ENCODE peak calls at places on chromosomes 12 and 14, in five cellular contexts. U is head of caudate nucleus, V is body of pancreas, T is H4, S is RWPE1. F is an unnamed sample.

GRCh38 chr12:116395381-116395780 is 117.9 kb upstream of the MED13L start:
- DNase-seq in V (no peak), S (no peak), U (no peak), T (no peak), F (no peak)

GRCh38 chr12:49578471-49579112 is 10.7 kb upstream of the MCRS1 start:
- DNase-seq in U (no peak), T (no peak), V (no peak), S (no peak), F (no peak)

GRCh38 chr12:122097641-122098364 is 19.2 kb downstream of the MLXIP start:
- DNase-seq in V (peak), T (no peak), U (no peak), S (no peak), F (peak)

GRCh38 chr12:83945871-83946270 is 966.7 kb downstream of the SLC6A15 start:
- DNase-seq in T (peak), S (peak), V (no peak), U (no peak), F (no peak)

GRCh38 chr12:100474617-100475016 is 951 bp downstream of the NR1H4 start:
- DNase-seq in T (no peak), U (no peak), V (no peak), S (no peak), F (no peak)

GRCh38 chr12:76250256-76250655 is 98.0 kb downstream of the BBS10 start:
- DNase-seq in S (no peak), U (no peak), V (no peak), T (no peak), F (no peak)

GRCh38 chr12:76083761-76084276 is 666 bp downstream of the NAP1L1 start:
- DNase-seq in T (peak), V (peak), S (peak), U (peak), F (peak)

GRCh38 chr14:99925471-99925870 is 132.3 kb downstream of the EML1 start:
- DNase-seq in T (no peak), U (no peak), S (no peak), V (no peak), F (no peak)

GRCh38 chr12:99746538-99746937 is 99.0 kb downstream of the GARIN6 start:
- DNase-seq in S (no peak), V (no peak), U (no peak), T (no peak), F (no peak)

GRCh38 chr12:18462437-18462836 is 201.1 kb downstream of the PIK3C2G start:
- DNase-seq in V (no peak), T (no peak), U (no peak), S (no peak), F (no peak)

GRCh38 chr12:69570545-69571399 is 14.5 kb upstream of the CCT2 start:
- DNase-seq in U (peak), V (peak), S (peak), T (peak), F (peak)

GRCh38 chr12:100295764-100296555 is 29.0 kb downstream of the SCYL2 start:
- DNase-seq in U (no peak), V (no peak), S (no peak), T (no peak), F (no peak)

GRCh38 chr14:104423224-104423681 is 156.3 kb upstream of the C14orf180 start:
- DNase-seq in V (no peak), T (no peak), U (no peak), S (no peak), F (no peak)

GRCh38 chr14:60654303-60654925 is 5.1 kb upstream of the SIX1 start:
- DNase-seq in T (no peak), U (no peak), S (no peak), V (no peak), F (no peak)

GRCh38 chr12:10097521-10097920 is 1.3 kb downstream of the CLEC1A start:
- DNase-seq in V (no peak), S (no peak), T (peak), U (no peak), F (no peak)

GRCh38 chr12:1695836-1696670 is 5.2 kb downstream of the ADIPOR2 start:
- DNase-seq in T (no peak), V (no peak), S (no peak), U (no peak), F (no peak)

GRCh38 chr12:101823891-101824290 is 6.9 kb downstream of the GNPTAB start:
- DNase-seq in U (peak), S (peak), T (peak), V (peak), F (peak)

GRCh38 chr12:56678852-56679251 is 9.2 kb downstream of the PTGES3 start:
- DNase-seq in S (no peak), T (no peak), U (no peak), V (no peak), F (no peak)

GRCh38 chr12:88572785-88573565 is 7.3 kb downstream of the KITLG start:
- DNase-seq in T (peak), U (no peak), V (no peak), S (no peak), F (no peak)

GRCh38 chr12:8912910-8913309 is 1.4 kb upstream of the PHC1 start:
- DNase-seq in T (peak), U (no peak), V (peak), S (peak), F (peak)

GRCh38 chr14:67964391-67964812 is 144.8 kb downstream of the RAD51B start:
- DNase-seq in U (no peak), S (peak), V (no peak), T (peak), F (peak)

GRCh38 chr14:51462706-51463105 is 189.0 kb upstream of the FRMD6 start:
- DNase-seq in S (no peak), T (no peak), U (no peak), V (no peak), F (no peak)

GRCh38 chr12:120534703-120535655 is 823 bp downstream of the RNF10 start:
- DNase-seq in U (no peak), V (peak), T (peak), S (peak), F (peak)

GRCh38 chr12:13581031-13581430 is 384.5 kb downstream of the EMP1 start:
- DNase-seq in V (no peak), S (no peak), T (no peak), U (no peak), F (no peak)

GRCh38 chr14:99554757-99555531 is 49.1 kb downstream of the CCDC85C start:
- DNase-seq in S (no peak), U (no peak), T (no peak), V (peak), F (no peak)

GRCh38 chr12:112314981-112315380 is 67.2 kb downstream of the HECTD4 start:
- DNase-seq in U (no peak), V (peak), S (no peak), T (no peak), F (no peak)

GRCh38 chr12:92419201-92419600 is 273.6 kb upstream of the BTG1 start:
- DNase-seq in S (no peak), U (no peak), V (peak), T (no peak), F (peak)

GRCh38 chr14:91244501-91244901 is at the start of gene GPR68:
- DNase-seq in S (no peak), U (no peak), T (peak), V (peak), F (no peak)

GRCh38 chr12:52356762-52357580 is 10.3 kb downstream of the KRT85 start:
- DNase-seq in V (no peak), U (no peak), T (no peak), S (no peak), F (no peak)

GRCh38 chr12:10716704-10717315 is 6.3 kb downstream of the YBX3 start:
- DNase-seq in V (peak), U (peak), T (peak), S (peak), F (peak)

GRCh38 chr14:104349950-104350349 is 211.6 kb downstream of the KIF26A start:
- DNase-seq in S (no peak), U (peak), T (no peak), V (no peak), F (no peak)

GRCh38 chr14:71115306-71115705 is 208.0 kb downstream of the PCNX1 start:
- DNase-seq in S (no peak), U (no peak), V (no peak), T (no peak), F (no peak)

GRCh38 chr12:19304149-19304780 is 135.0 kb upstream of the AEBP2 start:
- DNase-seq in S (no peak), V (no peak), T (no peak), U (no peak), F (no peak)

GRCh38 chr12:79408665-79409064 is 282.1 kb downstream of the PAWR start:
- DNase-seq in U (no peak), V (no peak), T (no peak), S (no peak), F (no peak)

GRCh38 chr12:10293570-10294227 is 14.0 kb upstream of the KLRD1 start:
- DNase-seq in U (no peak), V (no peak), T (no peak), S (no peak), F (no peak)

GRCh38 chr14:91350813-91351507 is 66.7 kb downstream of the CCDC88C start:
- DNase-seq in S (no peak), T (no peak), V (no peak), U (no peak), F (no peak)

GRCh38 chr12:68375701-68376469 is 43.7 kb upstream of the MDM1 start:
- DNase-seq in U (no peak), S (no peak), T (no peak), V (no peak), F (no peak)